ENCODE peak calls at places on chromosomes 13 and 19, in eight cellular contexts. H, W, X, J, P, A, L and K are unnamed samples.

GRCh38 chr19:46610851-46611770 is 10.0 kb downstream of the CALM3 start:
- DNase-seq in H (no peak), W (no peak), X (peak), J (no peak), P (no peak), A (no peak), L (no peak), K (no peak)

GRCh38 chr13:30194906-30195305 is 112.4 kb downstream of the KATNAL1 start:
- DNase-seq in H (no peak), W (no peak), X (no peak), J (no peak), P (no peak), A (no peak), L (no peak), K (no peak)

GRCh38 chr19:7554990-7555864 is 19.7 kb downstream of the PNPLA6 start:
- DNase-seq in H (peak), W (no peak), X (peak), J (no peak), P (no peak), A (no peak), L (no peak), K (no peak)

GRCh38 chr13:110341445-110342247 is 34.6 kb downstream of the COL4A2 start:
- DNase-seq in H (no peak), W (peak), X (no peak), J (peak), P (no peak), A (no peak), L (no peak), K (no peak)

GRCh38 chr19:53394522-53394973 is 401 bp upstream of the ZNF765 start:
- DNase-seq in H (peak), W (no peak), X (peak), J (no peak), P (no peak), A (peak), L (no peak), K (no peak)

GRCh38 chr13:88908896-88909535 is 1237.8 kb downstream of the SLITRK5 start:
- DNase-seq in H (no peak), W (peak), X (no peak), J (peak), P (no peak), A (peak), L (no peak), K (no peak)

GRCh38 chr13:42002066-42002465 is 41.2 kb upstream of the VWA8 start:
- DNase-seq in H (no peak), W (no peak), X (no peak), J (no peak), P (no peak), A (no peak), L (no peak), K (no peak)

GRCh38 chr13:36341718-36342117 is 4.5 kb downstream of the SPART start:
- DNase-seq in H (no peak), W (peak), X (no peak), J (no peak), P (no peak), A (no peak), L (no peak), K (no peak)

GRCh38 chr19:3710265-3710812 is 2.2 kb downstream of the TJP3 start:
- DNase-seq in H (no peak), W (peak), X (no peak), J (no peak), P (no peak), A (peak), L (no peak), K (no peak)

GRCh38 chr19:50008532-50008931 is 16.6 kb downstream of the VRK3 start:
- DNase-seq in H (no peak), W (no peak), X (peak), J (no peak), P (no peak), A (no peak), L (no peak), K (no peak)

GRCh38 chr19:991932-992669 is 8.0 kb downstream of the WDR18 start:
- DNase-seq in H (no peak), W (no peak), X (no peak), J (no peak), P (no peak), A (no peak), L (no peak), K (no peak)

GRCh38 chr13:50011461-50011860 is 3.8 kb upstream of the KCNRG start:
- DNase-seq in H (no peak), W (no peak), X (no peak), J (no peak), P (no peak), A (no peak), L (no peak), K (no peak)

GRCh38 chr19:11191934-11192333 is 5.4 kb downstream of the KANK2 start:
- DNase-seq in H (no peak), W (no peak), X (no peak), J (no peak), P (no peak), A (no peak), L (no peak), K (no peak)